ENCODE peak calls at places on chromosomes 3 and 15, in six cellular contexts. I, K, W, G, X and B are unnamed samples.

GRCh38 chr3:29057326-29057725 is 223.5 kb upstream of the RBMS3 start:
- DNase-seq in I (no peak), K (no peak), W (peak; percentile 77), G (no peak), X (no peak), B (no peak)

GRCh38 chr3:192188218-192188835 is 539.0 kb downstream of the FGF12 start:
- DNase-seq in I (peak; percentile 47), K (peak; percentile 57), W (no peak), G (no peak), X (no peak), B (peak; percentile 51)

GRCh38 chr3:171311784-171312183 is 148.4 kb downstream of the TNIK start:
- DNase-seq in I (no peak), K (no peak), W (no peak), G (no peak), X (no peak), B (peak; percentile 54)

GRCh38 chr15:33152502-33153109 is 41.9 kb downstream of the FMN1 start:
- DNase-seq in I (no peak), K (no peak), W (peak; percentile 75), G (no peak), X (peak; percentile 14), B (no peak)

GRCh38 chr15:65414841-65415621 is 7.7 kb downstream of the IGDCC4 start:
- DNase-seq in I (no peak), K (peak; percentile 79), W (peak; percentile 64), G (no peak), X (peak; percentile 91), B (no peak)

GRCh38 chr3:108035751-108036150 is 55.1 kb downstream of the CD47 start:
- DNase-seq in I (no peak), K (no peak), W (no peak), G (no peak), X (no peak), B (no peak)

GRCh38 chr15:93382196-93382820 is 293.3 kb upstream of the RGMA start:
- DNase-seq in I (no peak), K (no peak), W (no peak), G (peak; percentile 51), X (no peak), B (no peak)

GRCh38 chr3:56522374-56522773 is 34.6 kb upstream of the CCDC66 start:
- DNase-seq in I (no peak), K (no peak), W (no peak), G (no peak), X (no peak), B (no peak)

GRCh38 chr3:39286771-39287170 is 6.9 kb upstream of the CX3CR1 start:
- DNase-seq in I (no peak), K (no peak), W (no peak), G (no peak), X (peak; percentile 84), B (no peak)

GRCh38 chr3:109643590-109643989 is 306.2 kb upstream of the DPPA4 start:
- DNase-seq in I (no peak), K (no peak), W (peak; percentile 40), G (no peak), X (peak; percentile 65), B (no peak)

GRCh38 chr3:188583476-188584161 is 429.7 kb downstream of the LPP start:
- DNase-seq in I (no peak), K (no peak), W (no peak), G (peak; percentile 64), X (peak; percentile 41), B (no peak)

GRCh38 chr3:143354342-143354741 is 234.8 kb downstream of the CHST2 start:
- DNase-seq in I (no peak), K (no peak), W (no peak), G (no peak), X (no peak), B (no peak)

GRCh38 chr15:83398591-83398990 is 48.5 kb upstream of the SH3GL3 start:
- DNase-seq in I (no peak), K (no peak), W (peak; percentile 66), G (no peak), X (peak; percentile 74), B (no peak)

GRCh38 chr3:170471149-170471548 is 52.5 kb downstream of the CLDN11 start:
- DNase-seq in I (no peak), K (no peak), W (peak; percentile 53), G (no peak), X (peak; percentile 74), B (no peak)

DNA sequence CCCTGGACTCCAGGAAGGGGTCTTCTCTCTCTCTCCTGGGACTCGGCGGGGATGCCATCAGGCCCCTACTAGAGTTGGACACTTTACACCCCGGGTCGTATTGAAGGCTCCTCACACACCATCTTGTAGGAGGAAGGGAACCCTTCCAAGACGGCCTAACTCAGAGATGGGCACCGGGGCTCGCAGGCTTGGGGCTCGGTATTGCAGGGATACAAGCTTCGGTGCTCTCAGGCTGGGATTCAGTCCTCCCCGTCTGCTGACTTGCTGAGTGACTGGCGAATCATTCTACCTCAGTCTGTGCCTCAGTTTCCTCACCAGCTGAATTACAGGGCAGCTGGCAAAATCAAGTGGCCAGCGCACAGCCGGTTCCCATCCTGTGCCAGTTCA is 419 bp upstream of the CALML4 start:
- DNase-seq in I (no peak), K (no peak), W (no peak), G (no peak), X (peak; percentile 73), B (no peak)
- H3K4me3 ChIP-seq in I (no peak overlapping the region), K (peak overlapping the region; percentile 50), W (no peak overlapping the region), G (peak overlapping the region; percentile 58), X (no peak overlapping the region), B (no peak overlapping the region)

GRCh38 chr3:69201658-69202057 is 79.3 kb upstream of the LMOD3 start:
- DNase-seq in I (no peak), K (no peak), W (no peak), G (no peak), X (no peak), B (no peak)

GRCh38 chr3:69200384-69201068 is 78.1 kb upstream of the LMOD3 start:
- DNase-seq in I (no peak), K (no peak), W (peak; percentile 73), G (peak; percentile 100), X (no peak), B (no peak)

GRCh38 chr3:69197922-69198540 is 75.6 kb upstream of the LMOD3 start:
- DNase-seq in I (no peak), K (no peak), W (no peak), G (no peak), X (no peak), B (peak; percentile 74)

GRCh38 chr3:69197455-69197854 is 75.1 kb upstream of the LMOD3 start:
- DNase-seq in I (no peak), K (no peak), W (no peak), G (no peak), X (no peak), B (no peak)

DNA sequence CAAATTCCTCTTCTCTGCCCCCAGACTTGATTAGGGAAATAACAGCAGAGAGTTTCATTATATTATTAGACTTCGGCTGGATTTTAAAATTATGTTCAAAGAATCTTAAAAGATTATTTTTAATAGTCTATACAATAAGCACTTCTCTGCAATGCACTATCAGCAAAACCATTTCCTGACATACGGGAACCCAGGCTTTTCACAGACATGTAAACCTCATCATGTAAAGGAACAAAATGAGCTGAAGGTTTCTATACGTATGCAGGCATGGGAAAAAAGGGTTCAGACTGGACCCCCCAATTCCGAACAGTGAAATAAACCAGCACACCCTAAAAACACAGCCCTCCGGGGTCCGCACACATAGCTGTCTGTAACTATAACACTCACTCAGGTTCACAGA is 77.5 kb upstream of the LMOD3 start:
- DNase-seq in I (no peak), K (no peak), W (no peak), G (no peak), X (no peak), B (peak; percentile 24)
- H3K4me3 ChIP-seq in I (no peak overlapping the region), K (peak overlapping the region; percentile 62), W (no peak overlapping the region), G (peak overlapping the region; percentile 73), X (no peak overlapping the region), B (no peak overlapping the region)

GRCh38 chr3:62589078-62589477 is 215.7 kb upstream of the FEZF2 start:
- DNase-seq in I (no peak), K (no peak), W (peak; percentile 77), G (no peak), X (no peak), B (no peak)
- H3K4me3 ChIP-seq in I (no peak overlapping the region), K (no peak overlapping the region), W (no peak overlapping the region), G (no peak overlapping the region), X (no peak overlapping the region), B (no peak overlapping the region)

GRCh38 chr3:17384567-17385296 is 357.7 kb downstream of the TBC1D5 start:
- DNase-seq in I (no peak), K (no peak), W (peak; percentile 35), G (no peak), X (no peak), B (no peak)

GRCh38 chr3:17387108-17387507 is 355.3 kb downstream of the TBC1D5 start:
- DNase-seq in I (no peak), K (no peak), W (no peak), G (no peak), X (no peak), B (no peak)

GRCh38 chr3:17390785-17391184 is 351.6 kb downstream of the TBC1D5 start:
- DNase-seq in I (no peak), K (no peak), W (no peak), G (no peak), X (no peak), B (no peak)

GRCh38 chr3:17386432-17386831 is 356.0 kb downstream of the TBC1D5 start:
- DNase-seq in I (no peak), K (no peak), W (no peak), G (no peak), X (no peak), B (no peak)
- H3K4me3 ChIP-seq in I (no peak overlapping the region), K (no peak overlapping the region), W (no peak overlapping the region), G (no peak overlapping the region), X (no peak overlapping the region), B (no peak overlapping the region)

DNA sequence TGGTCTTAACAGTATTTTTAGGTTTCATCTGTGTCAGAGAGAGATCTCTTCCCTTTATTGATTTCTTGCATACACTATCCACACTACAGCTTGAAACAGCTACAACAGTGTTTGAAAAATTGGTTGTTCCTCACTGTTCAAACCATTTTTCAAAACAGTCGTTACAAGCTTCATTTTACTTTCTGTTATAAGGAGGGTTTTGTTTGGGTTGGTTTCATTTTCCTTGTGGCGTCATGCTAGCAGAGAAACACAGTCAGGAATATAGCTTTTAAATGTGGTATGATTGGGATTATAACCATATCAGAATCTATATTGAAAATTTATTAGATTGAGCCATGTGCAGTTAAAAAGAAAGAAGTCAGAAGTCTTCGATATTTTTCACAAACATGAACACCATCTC is 400.6 kb downstream of the ZBTB20 start:
- DNase-seq in I (no peak), K (no peak), W (peak; percentile 47), G (no peak), X (peak; percentile 56), B (no peak)
- H3K4me3 ChIP-seq in I (no peak overlapping the region), K (peak overlapping the region; percentile 37), W (peak overlapping the region; percentile 32), G (no peak overlapping the region), X (peak overlapping the region; percentile 68), B (no peak overlapping the region)

GRCh38 chr3:184562875-184563568 is 1.4 kb downstream of the EPHB3 start:
- DNase-seq in I (no peak), K (no peak), W (peak; percentile 54), G (no peak), X (peak; percentile 79), B (no peak)
- H3K4me3 ChIP-seq in I (peak overlapping the region; percentile 70), K (peak overlapping the region; percentile 70), W (peak overlapping the region; percentile 70), G (peak overlapping the region; percentile 59), X (peak overlapping the region; percentile 76), B (no peak overlapping the region)

GRCh38 chr15:90529008-90529368 is 735 bp upstream of the CRTC3 start:
- DNase-seq in I (no peak), K (no peak), W (no peak), G (no peak), X (no peak), B (no peak)
- H3K4me3 ChIP-seq in I (peak overlapping the region; percentile 86), K (peak overlapping the region; percentile 89), W (peak overlapping the region; percentile 87), G (no peak overlapping the region), X (peak overlapping the region; percentile 92), B (peak overlapping the region; percentile 56)

GRCh38 chr3:13092621-13093339 is 19.6 kb upstream of the IQSEC1 start:
- DNase-seq in I (no peak), K (peak; percentile 73), W (no peak), G (no peak), X (no peak), B (no peak)
- H3K4me3 ChIP-seq in I (no peak overlapping the region), K (peak overlapping the region; percentile 13), W (no peak overlapping the region), G (no peak overlapping the region), X (no peak overlapping the region), B (no peak overlapping the region)